ENCODE peak calls at places on chromosomes 1 and 21, in five cellular contexts. One of them, this sample, is unnamed.

GRCh38 chr1:35810096-35810860 is 2.5 kb downstream of the AGO4 start:
- DNase-seq in IMR-90: peak; percentile 61
- DNase-seq in K562: no peak
- DNase-seq in neuronal stem cell: no peak
- DNase-seq in mesenchymal stem cell: peak; percentile 28
- DNase-seq in this sample: no peak

GRCh38 chr1:156583821-156584622 is 4.5 kb downstream of the TTC24 start:
- DNase-seq in IMR-90: peak; percentile 84
- DNase-seq in K562: peak; percentile 77
- DNase-seq in neuronal stem cell: peak; percentile 78
- DNase-seq in mesenchymal stem cell: peak; percentile 82
- DNase-seq in this sample: peak; percentile 82

GRCh38 chr1:167665469-167665868 is 35.4 kb downstream of the RCSD1 start:
- DNase-seq in IMR-90: no peak
- DNase-seq in K562: no peak
- DNase-seq in neuronal stem cell: no peak
- DNase-seq in mesenchymal stem cell: no peak
- DNase-seq in this sample: no peak

GRCh38 chr21:39115659-39116235 is 67.5 kb downstream of the PSMG1 start:
- DNase-seq in IMR-90: no peak
- DNase-seq in K562: peak; percentile 54
- DNase-seq in neuronal stem cell: no peak
- DNase-seq in mesenchymal stem cell: no peak
- DNase-seq in this sample: no peak

GRCh38 chr21:41681939-41682718 is 84.7 kb downstream of the RIPK4 start:
- DNase-seq in IMR-90: no peak
- DNase-seq in K562: no peak
- DNase-seq in neuronal stem cell: no peak
- DNase-seq in mesenchymal stem cell: no peak
- DNase-seq in this sample: no peak

GRCh38 chr1:25193151-25193742 is 39.1 kb downstream of the SYF2 start:
- DNase-seq in IMR-90: no peak
- DNase-seq in K562: no peak
- DNase-seq in neuronal stem cell: no peak
- DNase-seq in mesenchymal stem cell: no peak
- DNase-seq in this sample: no peak

GRCh38 chr1:42646056-42646455 is 12.2 kb upstream of the PPIH start:
- DNase-seq in IMR-90: peak; percentile 21
- DNase-seq in K562: no peak
- DNase-seq in neuronal stem cell: no peak
- DNase-seq in mesenchymal stem cell: no peak
- DNase-seq in this sample: peak; percentile 57

GRCh38 chr1:99544328-99544727 is 101.6 kb upstream of the PALMD start:
- DNase-seq in IMR-90: peak; percentile 79
- DNase-seq in K562: no peak
- DNase-seq in neuronal stem cell: no peak
- DNase-seq in mesenchymal stem cell: peak; percentile 50
- DNase-seq in this sample: peak; percentile 87

GRCh38 chr1:53133261-53134041 is 9.0 kb downstream of the SLC1A7 start:
- DNase-seq in IMR-90: no peak
- DNase-seq in K562: no peak
- DNase-seq in neuronal stem cell: no peak
- DNase-seq in mesenchymal stem cell: no peak
- DNase-seq in this sample: no peak

GRCh38 chr1:45299981-45300668 is 26.6 kb upstream of the HPDL start:
- DNase-seq in IMR-90: peak; percentile 84
- DNase-seq in K562: peak; percentile 75
- DNase-seq in neuronal stem cell: peak; percentile 53
- DNase-seq in mesenchymal stem cell: peak; percentile 76
- DNase-seq in this sample: peak; percentile 83

GRCh38 chr1:183739640-183740385 is 65.1 kb upstream of the RGL1 start:
- DNase-seq in IMR-90: peak; percentile 36
- DNase-seq in K562: no peak
- DNase-seq in neuronal stem cell: no peak
- DNase-seq in mesenchymal stem cell: peak; percentile 79
- DNase-seq in this sample: peak; percentile 26

GRCh38 chr1:199859525-199859924 is 168.0 kb upstream of the NR5A2 start:
- DNase-seq in IMR-90: peak; percentile 80
- DNase-seq in K562: no peak
- DNase-seq in neuronal stem cell: no peak
- DNase-seq in mesenchymal stem cell: peak; percentile 86
- DNase-seq in this sample: peak; percentile 97

GRCh38 chr1:35590476-35591040 is 17.4 kb downstream of the TFAP2E start:
- DNase-seq in IMR-90: no peak
- DNase-seq in K562: no peak
- DNase-seq in neuronal stem cell: no peak
- DNase-seq in mesenchymal stem cell: no peak
- DNase-seq in this sample: no peak

GRCh38 chr1:41862411-41863221 is 56.1 kb downstream of the HIVEP3 start:
- DNase-seq in IMR-90: peak; percentile 91
- DNase-seq in K562: peak; percentile 40
- DNase-seq in neuronal stem cell: no peak
- DNase-seq in mesenchymal stem cell: peak; percentile 95
- DNase-seq in this sample: peak; percentile 76

GRCh38 chr1:53370369-53370961 is 42.6 kb upstream of the LRP8 start:
- DNase-seq in IMR-90: no peak
- DNase-seq in K562: no peak
- DNase-seq in neuronal stem cell: no peak
- DNase-seq in mesenchymal stem cell: no peak
- DNase-seq in this sample: no peak

GRCh38 chr1:152743371-152744145 is 14.3 kb upstream of the KPRP start:
- DNase-seq in IMR-90: peak; percentile 2
- DNase-seq in K562: no peak
- DNase-seq in neuronal stem cell: no peak
- DNase-seq in mesenchymal stem cell: no peak
- DNase-seq in this sample: no peak

GRCh38 chr1:46811053-46811452 is 12.2 kb downstream of the CYP4B1 start:
- DNase-seq in IMR-90: no peak
- DNase-seq in K562: no peak
- DNase-seq in neuronal stem cell: no peak
- DNase-seq in mesenchymal stem cell: no peak
- DNase-seq in this sample: no peak

GRCh38 chr21:34243562-34243961 is 120.2 kb upstream of the KCNE2 start:
- DNase-seq in IMR-90: peak; percentile 11
- DNase-seq in K562: peak; percentile 35
- DNase-seq in neuronal stem cell: no peak
- DNase-seq in mesenchymal stem cell: peak; percentile 27
- DNase-seq in this sample: peak; percentile 31

GRCh38 chr1:172650474-172651193 is 8.3 kb upstream of the FASLG start:
- DNase-seq in IMR-90: peak; percentile 80
- DNase-seq in K562: no peak
- DNase-seq in neuronal stem cell: no peak
- DNase-seq in mesenchymal stem cell: no peak
- DNase-seq in this sample: no peak

GRCh38 chr1:231628207-231628876 is 1.8 kb downstream of the DISC1 start:
- DNase-seq in IMR-90: peak; percentile 37
- DNase-seq in K562: no peak
- DNase-seq in neuronal stem cell: no peak
- DNase-seq in mesenchymal stem cell: peak; percentile 47
- DNase-seq in this sample: peak; percentile 15

GRCh38 chr1:937521-937920 is 13.8 kb downstream of the SAMD11 start:
- DNase-seq in IMR-90: no peak
- DNase-seq in K562: no peak
- DNase-seq in neuronal stem cell: no peak
- DNase-seq in mesenchymal stem cell: no peak
- DNase-seq in this sample: no peak

GRCh38 chr1:162930532-162931438 is 69.8 kb upstream of the CCDC190 start:
- DNase-seq in IMR-90: no peak
- DNase-seq in K562: no peak
- DNase-seq in neuronal stem cell: no peak
- DNase-seq in mesenchymal stem cell: no peak
- DNase-seq in this sample: no peak

GRCh38 chr1:155962599-155963211 is 15.6 kb downstream of the ARHGEF2 start:
- DNase-seq in IMR-90: no peak
- DNase-seq in K562: no peak
- DNase-seq in neuronal stem cell: no peak
- DNase-seq in mesenchymal stem cell: no peak
- DNase-seq in this sample: peak; percentile 46

GRCh38 chr1:172449012-172449584 is 5.2 kb upstream of the PIGC start:
- DNase-seq in IMR-90: no peak
- DNase-seq in K562: no peak
- DNase-seq in neuronal stem cell: no peak
- DNase-seq in mesenchymal stem cell: no peak
- DNase-seq in this sample: no peak

GRCh38 chr1:66000033-66000637 is 207.4 kb downstream of the PDE4B start:
- DNase-seq in IMR-90: no peak
- DNase-seq in K562: no peak
- DNase-seq in neuronal stem cell: no peak
- DNase-seq in mesenchymal stem cell: no peak
- DNase-seq in this sample: no peak

GRCh38 chr1:24136956-24137539 is 5.9 kb downstream of the IL22RA1 start:
- DNase-seq in IMR-90: no peak
- DNase-seq in K562: no peak
- DNase-seq in neuronal stem cell: no peak
- DNase-seq in mesenchymal stem cell: no peak
- DNase-seq in this sample: no peak

GRCh38 chr1:191804311-191804710 is 354.0 kb upstream of the RGS18 start:
- DNase-seq in IMR-90: no peak
- DNase-seq in K562: no peak
- DNase-seq in neuronal stem cell: no peak
- DNase-seq in mesenchymal stem cell: peak; percentile 2
- DNase-seq in this sample: peak; percentile 71
- H2AFZ ChIP-seq in IMR-90: peak overlapping the region; percentile 72
- H2AFZ ChIP-seq in K562: peak overlapping the region; percentile 75
- H2AFZ ChIP-seq in neuronal stem cell: peak overlapping the region; percentile 56
- H2AFZ ChIP-seq in mesenchymal stem cell: no peak overlapping the region
- H2AFZ ChIP-seq in this sample: peak overlapping the region; percentile 14

DNA sequence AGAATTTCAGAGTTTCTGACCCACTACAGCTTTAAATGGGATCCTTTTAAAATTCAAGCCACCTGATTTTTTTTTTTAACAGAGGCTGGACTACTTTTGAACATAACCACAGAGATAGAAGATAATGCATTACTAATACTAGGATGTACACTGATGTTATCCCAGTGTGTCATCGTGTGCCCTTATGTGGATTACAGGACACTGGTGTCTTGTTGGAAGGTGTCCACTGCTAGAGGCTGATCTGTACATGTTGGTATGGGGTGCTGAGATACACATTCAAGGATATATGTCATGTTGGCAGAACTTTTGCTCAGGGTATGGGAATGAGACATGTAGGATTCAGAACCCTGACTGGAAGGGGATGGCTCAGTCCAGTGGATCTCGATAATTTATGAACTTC is 56.3 kb downstream of the INAVA start:
- DNase-seq in IMR-90: peak; percentile 7
- DNase-seq in K562: no peak
- DNase-seq in neuronal stem cell: no peak
- DNase-seq in mesenchymal stem cell: no peak
- DNase-seq in this sample: no peak
- H2AFZ ChIP-seq in IMR-90: no peak overlapping the region
- H2AFZ ChIP-seq in K562: no peak overlapping the region
- H2AFZ ChIP-seq in neuronal stem cell: no peak overlapping the region
- H2AFZ ChIP-seq in mesenchymal stem cell: no peak overlapping the region
- H2AFZ ChIP-seq in this sample: no peak overlapping the region

GRCh38 chr1:7785108-7785507 is 1.0 kb downstream of the PER3 start:
- DNase-seq in IMR-90: no peak
- DNase-seq in K562: no peak
- DNase-seq in neuronal stem cell: no peak
- DNase-seq in mesenchymal stem cell: no peak
- DNase-seq in this sample: no peak

GRCh38 chr1:7786785-7787184 is 2.7 kb downstream of the PER3 start:
- DNase-seq in IMR-90: no peak
- DNase-seq in K562: no peak
- DNase-seq in neuronal stem cell: no peak
- DNase-seq in mesenchymal stem cell: no peak
- DNase-seq in this sample: no peak

GRCh38 chr1:7783826-7784491 is at the start of gene PER3:
- DNase-seq in IMR-90: peak; percentile 95
- DNase-seq in K562: peak; percentile 99
- DNase-seq in neuronal stem cell: peak; percentile 97
- DNase-seq in mesenchymal stem cell: peak; percentile 97
- DNase-seq in this sample: peak; percentile 98

GRCh38 chr1:7783178-7783711 is 846 bp upstream of the PER3 start:
- DNase-seq in IMR-90: peak; percentile 24
- DNase-seq in K562: peak; percentile 88
- DNase-seq in neuronal stem cell: no peak
- DNase-seq in mesenchymal stem cell: peak; percentile 67
- DNase-seq in this sample: peak; percentile 31

DNA sequence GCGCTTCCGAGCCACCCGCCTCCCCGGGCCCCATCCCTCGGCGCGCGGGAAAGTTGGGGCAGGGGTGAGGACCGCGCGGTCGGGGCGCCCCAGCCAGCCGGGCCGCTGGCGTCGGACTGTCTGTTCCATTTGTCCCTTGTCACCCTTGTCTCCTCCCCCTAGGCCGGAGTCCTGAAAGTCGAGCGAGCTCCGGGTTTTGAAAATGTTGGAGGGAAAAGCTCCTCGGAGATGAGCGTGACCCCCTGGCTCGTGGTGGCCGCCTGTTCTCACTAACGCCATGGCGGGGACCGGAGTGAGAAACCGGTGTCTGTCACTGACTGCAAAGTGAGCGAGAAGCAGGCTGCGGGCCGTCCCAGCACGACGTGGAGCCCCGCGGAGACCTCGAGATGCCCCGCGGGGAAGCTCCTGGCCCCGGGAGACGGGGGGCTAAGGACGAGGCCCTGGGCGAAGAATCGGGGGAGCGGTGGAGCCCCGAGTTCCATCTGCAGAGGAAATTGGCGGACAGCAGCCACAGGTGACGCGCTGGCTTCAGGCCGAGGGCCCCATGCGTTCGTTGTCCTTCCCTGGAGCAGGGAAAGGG is 491 bp downstream of the PER3 start:
- DNase-seq in IMR-90: no peak
- DNase-seq in K562: no peak
- DNase-seq in neuronal stem cell: no peak
- DNase-seq in mesenchymal stem cell: peak; percentile 6
- DNase-seq in this sample: no peak
- H2AFZ ChIP-seq in IMR-90: peak overlapping the region; percentile 92
- H2AFZ ChIP-seq in K562: peak overlapping the region; percentile 60
- H2AFZ ChIP-seq in neuronal stem cell: peak overlapping the region; percentile 83
- H2AFZ ChIP-seq in mesenchymal stem cell: peak overlapping the region; percentile 43
- H2AFZ ChIP-seq in this sample: peak overlapping the region; percentile 77

DNA sequence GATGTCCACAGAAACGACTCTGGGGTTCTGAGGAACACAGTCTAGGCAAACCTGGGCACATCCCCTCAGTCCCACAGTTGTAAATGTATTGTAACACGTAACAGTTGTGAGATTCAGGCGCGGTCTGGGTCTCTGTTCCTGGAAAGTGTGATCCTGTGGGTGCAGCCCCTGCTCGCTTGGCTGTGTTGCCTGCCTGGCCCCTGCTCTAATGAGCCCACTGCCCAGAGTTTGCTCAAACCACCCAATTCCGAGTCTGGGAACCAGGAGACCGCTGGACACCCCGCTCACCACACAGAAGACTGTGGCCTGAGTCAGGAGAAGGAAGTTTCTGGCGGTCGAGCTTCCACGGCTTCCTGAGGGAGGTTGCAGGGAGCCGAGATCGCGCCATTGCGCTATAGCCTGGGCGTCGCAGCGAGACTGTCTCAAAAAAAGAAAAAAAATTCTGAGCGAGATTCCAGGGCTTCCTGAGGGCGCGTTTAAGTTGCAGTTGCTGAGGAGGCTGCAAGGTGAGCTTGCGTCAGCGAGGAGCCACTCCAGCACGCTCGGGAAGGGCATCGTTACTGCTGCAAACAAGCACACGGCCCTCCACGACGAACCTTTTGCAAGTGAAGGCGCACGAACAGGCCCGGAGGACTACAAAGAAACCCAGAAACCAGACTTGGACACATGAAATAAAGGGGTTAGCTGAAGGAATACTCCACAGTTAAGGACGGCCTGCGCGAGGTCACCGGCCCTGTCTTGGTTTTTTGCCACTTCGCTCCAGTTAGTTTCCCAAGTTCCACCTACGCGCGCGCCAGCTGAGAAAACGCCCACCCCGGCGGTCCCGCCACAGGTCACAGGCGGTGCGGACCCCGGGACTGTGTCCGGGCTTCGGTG is 1.1 kb downstream of the C21orf58 start:
- DNase-seq in IMR-90: peak; percentile 47
- DNase-seq in K562: no peak
- DNase-seq in neuronal stem cell: no peak
- DNase-seq in mesenchymal stem cell: peak; percentile 64
- DNase-seq in this sample: peak; percentile 44
- H2AFZ ChIP-seq in IMR-90: peak overlapping the region; percentile 93
- H2AFZ ChIP-seq in K562: no peak overlapping the region
- H2AFZ ChIP-seq in neuronal stem cell: peak overlapping the region; percentile 19
- H2AFZ ChIP-seq in mesenchymal stem cell: peak overlapping the region; percentile 8
- H2AFZ ChIP-seq in this sample: peak overlapping the region; percentile 60

This sample was measured in endothelial cell of umbilical vein.